ENCODE peak calls at places on chromosomes 5 and 9, in eight cellular contexts. P is upper lobe of right lung; Q is GM12865; J is tibial nerve; T is GM04504; K is epithelial cell of esophagus; N is bronchial epithelial cell; O is activated naive CD8-positive, alpha-beta T cell treated with anti-CD3 and anti-CD28 coated beads, Interleukin-2, amount 50 U/mL, for 16 hours. D is an unnamed sample.

GRCh38 chr5:132655821-132656773 is 1.9 kb upstream of the IL13 start:
- DNase-seq in O (no peak), P (no peak), J (no peak), T (no peak), K (peak; percentile 24), N (no peak), Q (no peak), D (no peak)

GRCh38 chr9:108983885-108984284 is 29.4 kb downstream of the CTNNAL1 start:
- DNase-seq in T (no peak), O (no peak), P (no peak), N (peak; percentile 54), Q (no peak), K (peak; percentile 62), J (no peak), D (no peak)

GRCh38 chr9:4939118-4939561 is 45.9 kb upstream of the JAK2 start:
- DNase-seq in P (no peak), J (no peak), N (no peak), Q (peak; percentile 89), K (peak; percentile 16), O (no peak), T (no peak), D (no peak)

GRCh38 chr9:34403554-34404380 is 27.1 kb upstream of the MYORG start:
- DNase-seq in O (peak; percentile 15), P (peak; percentile 73), K (peak; percentile 63), T (peak; percentile 34), Q (peak; percentile 48), J (peak; percentile 81), N (peak; percentile 56), D (peak; percentile 44)

GRCh38 chr9:119088002-119088401 is 281.2 kb downstream of the BRINP1 start:
- DNase-seq in N (no peak), J (no peak), P (no peak), K (no peak), T (no peak), O (no peak), Q (no peak), D (no peak)

GRCh38 chr5:176155882-176156497 is 82.2 kb upstream of the SIMC1 start:
- DNase-seq in K (no peak), O (no peak), P (no peak), N (peak; percentile 20), Q (no peak), J (no peak), T (no peak), D (no peak)

GRCh38 chr9:120324996-120325642 is 254.8 kb downstream of the CDK5RAP2 start:
- DNase-seq in N (no peak), O (no peak), T (no peak), J (no peak), K (no peak), P (no peak), Q (peak; percentile 13), D (peak; percentile 48)

GRCh38 chr9:123432331-123433236 is 76.6 kb downstream of the CRB2 start:
- DNase-seq in P (peak; percentile 55), N (no peak), K (no peak), J (no peak), Q (no peak), O (no peak), T (no peak), D (no peak)